ENCODE peak calls at places on chromosomes 13 and 19, in four cellular contexts. P, K, A and O are unnamed samples. For H3K4me1, the result is how much of the 10 kb centered on the place peaks cover.

GRCh38 chr13:47279956-47280355 is 383.1 kb upstream of the HTR2A start:
- DNase-seq in P (no peak), K (no peak), A (no peak), O (no peak)

GRCh38 chr13:94325660-94326059 is 153.8 kb downstream of the DCT start:
- DNase-seq in P (no peak), K (no peak), A (no peak), O (no peak)

GRCh38 chr19:44356383-44357111 is at the start of gene ZNF112:
- DNase-seq in P (peak), K (peak), A (peak), O (peak)

GRCh38 chr19:39858541-39858940 is 12.4 kb upstream of the FBL start:
- DNase-seq in P (no peak), K (no peak), A (peak), O (no peak)

GRCh38 chr19:2411709-2412108 is 15.7 kb downstream of the TIMM13 start:
- DNase-seq in P (no peak), K (no peak), A (no peak), O (no peak)

GRCh38 chr13:77827350-77827749 is 91.3 kb downstream of the EDNRB start:
- DNase-seq in P (no peak), K (no peak), A (no peak), O (no peak)

GRCh38 chr13:110000534-110001345 is 214.4 kb upstream of the IRS2 start:
- DNase-seq in P (no peak), K (no peak), A (no peak), O (no peak)

GRCh38 chr13:33262069-33262487 is 23.5 kb downstream of the STARD13 start:
- DNase-seq in P (no peak), K (no peak), A (peak), O (no peak)

GRCh38 chr13:25171517-25172302 is at the start of gene AMER2:
- DNase-seq in P (no peak), K (no peak), A (no peak), O (no peak)

GRCh38 chr19:17211547-17212446 is 3.4 kb upstream of the USE1 start:
- DNase-seq in P (no peak), K (no peak), A (no peak), O (no peak)

GRCh38 chr13:94327318-94327717 is 152.2 kb downstream of the DCT start:
- DNase-seq in P (peak), K (no peak), A (no peak), O (no peak)

GRCh38 chr19:35689836-35690235 is 14.5 kb upstream of the ZBTB32 start:
- DNase-seq in P (no peak), K (no peak), A (no peak), O (no peak)

GRCh38 chr13:110206170-110206569 is 100.8 kb downstream of the COL4A1 start:
- DNase-seq in P (no peak), K (no peak), A (peak), O (no peak)

DNA sequence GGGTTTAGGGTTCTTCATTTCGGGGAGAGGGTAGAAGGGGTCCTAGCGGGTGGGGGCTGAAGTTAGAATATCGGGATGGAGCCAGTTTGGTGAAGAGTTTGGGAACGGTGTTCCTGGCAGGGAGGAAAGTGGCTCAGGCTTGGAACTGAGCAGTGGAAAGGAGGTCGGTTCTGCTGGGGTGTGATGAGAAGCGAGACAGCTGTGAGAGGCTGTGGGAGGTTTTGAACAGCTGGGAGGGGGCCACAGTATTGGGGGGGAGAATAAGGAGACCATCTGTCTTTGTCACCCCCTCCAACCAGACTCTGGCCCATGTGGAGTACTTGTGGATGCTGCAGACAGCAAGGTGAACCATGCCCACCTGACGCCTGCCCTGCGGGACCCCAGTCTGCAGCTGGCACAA is 1.0 kb upstream of the TM6SF2 start:
- DNase-seq in P (no peak), K (no peak), A (no peak), O (no peak)
- TF ChIP-seq YY1 in P (no peak), K (no peak), A (no peak), O (no peak)

DNA sequence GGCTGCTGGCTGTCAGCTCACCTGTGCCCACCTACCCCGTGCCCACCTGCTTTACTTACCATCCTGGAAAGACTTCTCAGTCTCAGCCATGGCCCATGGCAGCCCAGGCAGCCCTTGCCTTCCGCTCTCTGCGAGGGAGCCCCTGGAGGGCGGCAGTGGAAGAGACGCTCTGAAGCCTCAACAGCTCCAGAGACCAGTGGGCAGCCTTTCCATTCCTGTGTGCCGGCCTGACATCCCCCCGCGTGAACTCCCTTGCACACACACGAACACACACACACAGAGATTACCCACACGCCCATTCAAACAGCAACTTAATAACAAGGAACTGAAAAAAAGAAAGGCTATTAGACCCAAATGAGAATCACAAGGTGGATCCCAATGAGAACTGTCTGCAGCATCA is 14.2 kb upstream of the RASA3 start:
- DNase-seq in P (no peak), K (no peak), A (no peak), O (no peak)
- H3K4me1 ChIP-seq in P (under half), K (under half), A (under half), O (under half)

GRCh38 chr13:52850396-52851152 is 2.1 kb upstream of the PCDH8 start:
- DNase-seq in P (no peak), K (peak), A (peak), O (peak)
- TF ChIP-seq SUZ12 in P (no peak), K (no peak), A (no peak), O (no peak)

GRCh38 chr19:46700704-46701103 is 16.2 kb downstream of the PRKD2 start:
- DNase-seq in P (no peak), K (no peak), A (no peak), O (no peak)

GRCh38 chr19:46698395-46699321 is 18.3 kb downstream of the PRKD2 start:
- DNase-seq in P (no peak), K (no peak), A (no peak), O (no peak)

GRCh38 chr19:46704379-46705076 is 12.4 kb downstream of the PRKD2 start:
- DNase-seq in P (no peak), K (no peak), A (peak), O (no peak)
- TF ChIP-seq YY1 in P (peak), K (peak), A (peak), O (no peak)

DNA sequence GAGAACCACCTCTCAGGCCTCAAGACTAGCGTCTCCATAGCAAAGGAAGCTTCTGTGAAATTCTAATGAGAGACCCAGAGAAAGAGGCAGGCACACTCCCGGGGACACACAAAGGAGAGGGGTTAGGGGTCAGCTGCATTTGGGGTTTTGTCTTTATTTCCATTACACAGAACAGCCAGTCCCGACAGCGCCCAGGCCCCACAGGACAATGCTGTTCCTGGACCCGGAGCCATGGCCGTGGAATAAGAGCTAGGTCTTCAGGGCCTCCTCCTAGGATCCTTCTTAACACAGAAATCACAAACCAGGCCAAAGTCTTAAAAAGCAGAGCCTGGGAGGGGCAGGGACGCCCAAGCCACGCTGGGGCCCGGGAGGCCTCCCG is 22.8 kb downstream of the KCTD15 start:
- DNase-seq in P (no peak), K (no peak), A (no peak), O (no peak)
- H3K4me1 ChIP-seq in P (under half), K (under half), A (under half), O (under half)

DNA sequence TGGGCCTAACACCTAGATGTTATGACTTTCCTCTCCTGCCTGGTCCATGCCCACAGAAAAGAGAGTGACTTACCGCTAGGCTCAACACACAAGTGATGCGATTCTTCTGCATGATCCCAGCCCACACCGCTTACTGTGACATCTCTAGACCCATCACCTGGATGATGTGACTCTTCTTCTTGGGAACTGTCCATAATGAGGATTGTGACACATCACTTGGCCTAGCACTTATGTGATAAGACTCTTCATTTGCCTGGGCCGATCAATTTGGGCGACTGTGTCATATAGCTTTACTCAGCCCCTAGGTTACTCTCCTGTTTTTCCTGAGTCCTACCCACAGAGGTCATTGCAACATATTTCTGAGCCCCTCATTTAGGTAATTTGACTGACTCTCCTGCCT is 19.9 kb upstream of the ZNF681 start:
- DNase-seq in P (no peak), K (no peak), A (no peak), O (no peak)
- TF ChIP-seq SUZ12 in P (no peak), K (no peak), A (no peak), O (no peak)

GRCh38 chr19:34480971-34481821 is at the start of gene WTIP:
- DNase-seq in P (no peak), K (no peak), A (peak), O (peak)

GRCh38 chr19:34481861-34482379 is 362 bp downstream of the WTIP start:
- DNase-seq in P (no peak), K (no peak), A (no peak), O (no peak)

GRCh38 chr19:34480491-34480890 is 1.1 kb upstream of the WTIP start:
- DNase-seq in P (no peak), K (no peak), A (no peak), O (no peak)

GRCh38 chr19:34482380-34483250 is 1.1 kb downstream of the WTIP start:
- DNase-seq in P (no peak), K (no peak), A (no peak), O (no peak)

DNA sequence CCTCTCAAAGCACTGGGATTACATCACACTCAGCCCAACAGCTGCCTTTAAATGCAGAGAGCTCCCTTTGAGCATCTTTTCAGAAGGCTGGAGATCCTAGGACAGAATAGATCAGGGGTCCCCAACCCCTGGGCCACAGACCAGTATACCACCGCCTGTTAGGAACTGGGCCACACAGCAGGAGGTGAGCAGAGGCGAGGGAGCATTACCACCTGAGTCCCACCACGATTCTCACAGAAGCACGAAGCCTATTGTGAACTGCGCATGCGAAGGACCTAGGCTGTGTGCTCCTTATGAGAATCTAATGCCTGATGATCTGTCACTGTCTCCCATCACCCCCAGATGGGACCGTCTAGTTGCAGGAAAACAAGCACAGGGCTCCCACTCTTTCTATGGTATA is 2.2 kb upstream of the WTIP start:
- DNase-seq in P (no peak), K (no peak), A (no peak), O (no peak)
- TF ChIP-seq YY1 in P (no peak), K (no peak), A (no peak), O (no peak)

DNA sequence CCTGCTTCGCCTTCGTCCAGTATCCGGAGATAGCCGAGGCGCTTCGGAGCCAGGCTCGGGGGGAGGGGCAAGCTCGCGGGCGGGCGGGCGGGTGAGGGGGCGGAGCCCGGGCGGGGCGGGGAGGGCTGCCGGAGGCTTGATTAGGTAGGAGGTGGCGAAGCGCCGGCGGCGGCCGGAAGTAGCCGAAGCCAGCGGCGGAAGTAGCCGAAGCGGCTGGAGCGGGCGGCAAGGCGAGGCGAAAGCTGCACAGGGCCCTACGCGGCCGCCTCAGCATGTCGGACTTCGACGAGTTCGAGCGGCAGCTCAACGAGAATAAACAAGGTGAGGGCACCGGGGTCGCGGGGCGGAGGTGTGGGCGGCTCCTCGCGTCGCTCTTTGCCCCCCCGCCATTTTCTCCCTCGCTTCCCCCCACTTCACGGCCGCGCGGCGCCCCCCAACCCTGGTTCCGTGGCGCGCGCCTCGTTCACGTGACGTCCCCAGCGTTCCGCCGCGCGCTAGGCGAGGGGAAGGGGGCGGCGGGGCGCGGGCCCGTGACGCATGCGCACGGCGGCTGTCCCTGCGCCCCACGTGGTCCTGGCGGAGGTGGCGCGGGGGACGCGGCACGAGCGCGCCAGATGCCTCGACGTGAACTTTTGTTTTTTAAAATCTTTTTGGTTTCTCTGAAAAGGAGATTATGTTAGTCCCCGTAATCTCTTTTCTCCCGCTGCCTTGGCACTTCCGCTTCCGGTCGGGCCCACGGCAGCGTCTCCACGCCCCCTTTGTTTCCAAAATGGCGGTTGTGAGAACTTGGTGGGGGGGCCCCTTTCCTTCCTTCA is at the start of gene U2AF2:
- DNase-seq in P (no peak), K (no peak), A (peak), O (peak)
- H3K4me1 ChIP-seq in P (under half), K (under half), A (under half), O (under half)